ENCODE peak calls at places on chromosomes 16 and 17, in seven cellular contexts. R, H, Z, W, F, N and S are unnamed samples.
A peak's percentile ranks its signal among the peaks of the same experiment; 100 is the strongest.

GRCh38 chr16:56625140-56625942 is at the start of gene MT1E:
- DNase-seq in R (peak; percentile 85), H (peak; percentile 60), Z (peak; percentile 86), W (peak; percentile 79), F (no peak), N (no peak), S (no peak)

GRCh38 chr17:80339118-80339517 is 75.8 kb upstream of the ENDOV start:
- DNase-seq in R (no peak), H (no peak), Z (no peak), W (no peak), F (no peak), N (no peak), S (no peak)

GRCh38 chr17:70535986-70536385 is 366.7 kb downstream of the KCNJ2 start:
- DNase-seq in R (peak; percentile 38), H (no peak), Z (no peak), W (no peak), F (no peak), N (no peak), S (no peak)

GRCh38 chr17:19316756-19317358 is 45.7 kb downstream of the B9D1 start:
- DNase-seq in R (peak; percentile 34), H (no peak), Z (no peak), W (no peak), F (no peak), N (no peak), S (no peak)

GRCh38 chr16:54847207-54847606 is 83.5 kb upstream of the IRX5 start:
- DNase-seq in R (no peak), H (no peak), Z (no peak), W (no peak), F (peak; percentile 99), N (no peak), S (no peak)

GRCh38 chr17:33012522-33013033 is 20.9 kb downstream of the SPACA3 start:
- DNase-seq in R (peak; percentile 98), H (no peak), Z (no peak), W (no peak), F (peak; percentile 76), N (no peak), S (no peak)

GRCh38 chr17:76716146-76716833 is 5.5 kb upstream of the MXRA7 start:
- DNase-seq in R (peak; percentile 100), H (no peak), Z (no peak), W (no peak), F (peak; percentile 95), N (peak; percentile 47), S (no peak)

GRCh38 chr17:18370761-18371160 is 6.8 kb upstream of the EVPLL start:
- DNase-seq in R (no peak), H (no peak), Z (no peak), W (no peak), F (no peak), N (no peak), S (no peak)

GRCh38 chr16:53094013-53094630 is 39.3 kb downstream of the CHD9 start:
- DNase-seq in R (peak; percentile 29), H (no peak), Z (peak; percentile 33), W (no peak), F (no peak), N (no peak), S (no peak)

GRCh38 chr16:57501492-57501891 is 15.2 kb upstream of the DOK4 start:
- DNase-seq in R (no peak), H (no peak), Z (no peak), W (no peak), F (no peak), N (no peak), S (no peak)

GRCh38 chr16:53912155-53912554 is 208.2 kb downstream of the FTO start:
- DNase-seq in R (peak; percentile 67), H (no peak), Z (no peak), W (no peak), F (peak; percentile 92), N (peak; percentile 1), S (no peak)

GRCh38 chr17:5381542-5381941 is 37.9 kb downstream of the NUP88 start:
- DNase-seq in R (peak; percentile 58), H (no peak), Z (no peak), W (no peak), F (no peak), N (no peak), S (no peak)

GRCh38 chr16:81238296-81239011 is at the start of gene BCO1:
- DNase-seq in R (peak; percentile 76), H (no peak), Z (peak; percentile 54), W (peak; percentile 97), F (no peak), N (no peak), S (peak; percentile 45)

GRCh38 chr16:50671644-50672260 is 9.4 kb downstream of the SNX20 start:
- DNase-seq in R (peak; percentile 23), H (peak; percentile 53), Z (no peak), W (no peak), F (no peak), N (no peak), S (peak; percentile 49)

GRCh38 chr17:50557265-50558029 is 3.1 kb upstream of the CACNA1G start:
- DNase-seq in R (no peak), H (no peak), Z (no peak), W (no peak), F (no peak), N (no peak), S (no peak)

GRCh38 chr16:27740496-27741201 is 190.7 kb downstream of the KATNIP start:
- DNase-seq in R (peak; percentile 12), H (no peak), Z (no peak), W (no peak), F (no peak), N (no peak), S (no peak)

GRCh38 chr17:77286641-77287431 is 146.1 kb downstream of the SEC14L1 start:
- DNase-seq in R (peak; percentile 59), H (no peak), Z (peak; percentile 75), W (no peak), F (peak; percentile 94), N (no peak), S (no peak)

GRCh38 chr17:32525116-32525515 is 38.3 kb downstream of the CDK5R1 start:
- DNase-seq in R (peak; percentile 69), H (no peak), Z (no peak), W (no peak), F (no peak), N (no peak), S (no peak)

GRCh38 chr17:45147102-45147580 is 1.1 kb upstream of the HEXIM1 start:
- DNase-seq in R (no peak), H (no peak), Z (no peak), W (peak; percentile 68), F (peak; percentile 51), N (peak; percentile 41), S (peak; percentile 68)

GRCh38 chr16:55370762-55371482 is 46.9 kb downstream of the IRX6 start:
- DNase-seq in R (peak; percentile 45), H (peak; percentile 77), Z (peak; percentile 16), W (peak; percentile 59), F (no peak), N (no peak), S (peak; percentile 63)

GRCh38 chr17:77375917-77376651 is 235.3 kb downstream of the SEC14L1 start:
- DNase-seq in R (peak; percentile 87), H (peak; percentile 59), Z (peak; percentile 44), W (no peak), F (no peak), N (peak; percentile 64), S (no peak)

GRCh38 chr17:11506635-11507034 is 91.6 kb upstream of the DNAH9 start:
- DNase-seq in R (peak; percentile 4), H (no peak), Z (peak; percentile 20), W (no peak), F (no peak), N (no peak), S (no peak)

GRCh38 chr17:75722076-75722475 is 817 bp downstream of the ITGB4 start:
- DNase-seq in R (no peak), H (no peak), Z (no peak), W (no peak), F (no peak), N (no peak), S (no peak)

GRCh38 chr17:44214230-44214494 is 5.3 kb downstream of the UBTF start:
- DNase-seq in R (no peak), H (no peak), Z (no peak), W (no peak), F (no peak), N (no peak), S (no peak)

GRCh38 chr16:645852-646678 is 3.1 kb upstream of the WDR90 start:
- DNase-seq in R (no peak), H (no peak), Z (no peak), W (no peak), F (no peak), N (no peak), S (no peak)

GRCh38 chr16:85046472-85046916 is 18.9 kb downstream of the KIAA0513 start:
- DNase-seq in R (no peak), H (no peak), Z (no peak), W (no peak), F (no peak), N (no peak), S (no peak)

GRCh38 chr17:29835438-29836351 is 94.3 kb downstream of the SSH2 start:
- DNase-seq in R (peak; percentile 71), H (no peak), Z (no peak), W (no peak), F (no peak), N (no peak), S (no peak)

GRCh38 chr17:66476014-66476413 is 173.6 kb downstream of the PRKCA start:
- DNase-seq in R (no peak), H (no peak), Z (no peak), W (no peak), F (no peak), N (no peak), S (no peak)

GRCh38 chr17:82155606-82156005 is 57.0 kb downstream of the CCDC57 start:
- DNase-seq in R (no peak), H (no peak), Z (no peak), W (no peak), F (no peak), N (no peak), S (no peak)

GRCh38 chr16:1311738-1312458 is 2.5 kb downstream of the UBE2I start:
- DNase-seq in R (peak; percentile 52), H (no peak), Z (no peak), W (no peak), F (no peak), N (no peak), S (no peak)

GRCh38 chr16:66511615-66512500 is 38.1 kb downstream of the TK2 start:
- DNase-seq in R (peak; percentile 70), H (peak; percentile 69), Z (no peak), W (no peak), F (peak; percentile 75), N (no peak), S (no peak)

GRCh38 chr17:64920026-64920418 is 744 bp upstream of the LRRC37A3 start:
- DNase-seq in R (peak; percentile 21), H (no peak), Z (no peak), W (peak; percentile 8), F (no peak), N (no peak), S (no peak)

GRCh38 chr16:62036807-62037135 is 533 bp upstream of the CDH8 start:
- DNase-seq in R (no peak), H (peak; percentile 16), Z (no peak), W (no peak), F (no peak), N (no peak), S (no peak)